ENCODE peak calls at places on chromosomes 5 and 9, in six cellular contexts. One of them, this sample, is unnamed.

GRCh38 chr5:37836173-37837100 is 3.4 kb downstream of the GDNF start:
- DNase-seq in left cardiac atrium: peak; percentile 33
- DNase-seq in astrocyte of the spinal cord: peak; percentile 53
- DNase-seq in activated CD8-positive, alpha-beta memory T cell treated with anti-CD3 and anti-CD28 coated beads for 1 hour: no peak
- DNase-seq in WTC11: peak; percentile 60
- DNase-seq in activated CD4-positive, CD25-positive, alpha-beta regulatory T cell: no peak
- DNase-seq in this sample: no peak

GRCh38 chr9:37036237-37037136 is 2.4 kb upstream of the PAX5 start:
- DNase-seq in left cardiac atrium: peak; percentile 46
- DNase-seq in astrocyte of the spinal cord: peak; percentile 26
- DNase-seq in activated CD8-positive, alpha-beta memory T cell treated with anti-CD3 and anti-CD28 coated beads for 1 hour: no peak
- DNase-seq in WTC11: peak; percentile 59
- DNase-seq in activated CD4-positive, CD25-positive, alpha-beta regulatory T cell: no peak
- DNase-seq in this sample: no peak

GRCh38 chr9:108933231-108933630 is 693 bp downstream of the ELP1 start:
- DNase-seq in left cardiac atrium: no peak
- DNase-seq in astrocyte of the spinal cord: peak; percentile 13
- DNase-seq in activated CD8-positive, alpha-beta memory T cell treated with anti-CD3 and anti-CD28 coated beads for 1 hour: no peak
- DNase-seq in WTC11: no peak
- DNase-seq in activated CD4-positive, CD25-positive, alpha-beta regulatory T cell: no peak
- DNase-seq in this sample: no peak

GRCh38 chr5:40660751-40661150 is 19.0 kb upstream of the PTGER4 start:
- DNase-seq in left cardiac atrium: no peak
- DNase-seq in astrocyte of the spinal cord: no peak
- DNase-seq in activated CD8-positive, alpha-beta memory T cell treated with anti-CD3 and anti-CD28 coated beads for 1 hour: no peak
- DNase-seq in WTC11: no peak
- DNase-seq in activated CD4-positive, CD25-positive, alpha-beta regulatory T cell: no peak
- DNase-seq in this sample: no peak

GRCh38 chr9:109381011-109381729 is 60.3 kb upstream of the EPB41L4B start:
- DNase-seq in left cardiac atrium: no peak
- DNase-seq in astrocyte of the spinal cord: peak; percentile 9
- DNase-seq in activated CD8-positive, alpha-beta memory T cell treated with anti-CD3 and anti-CD28 coated beads for 1 hour: no peak
- DNase-seq in WTC11: no peak
- DNase-seq in activated CD4-positive, CD25-positive, alpha-beta regulatory T cell: no peak
- DNase-seq in this sample: no peak

GRCh38 chr5:116441223-116441622 is 133.4 kb downstream of the SEMA6A start:
- DNase-seq in left cardiac atrium: no peak
- DNase-seq in astrocyte of the spinal cord: no peak
- DNase-seq in activated CD8-positive, alpha-beta memory T cell treated with anti-CD3 and anti-CD28 coated beads for 1 hour: no peak
- DNase-seq in WTC11: no peak
- DNase-seq in activated CD4-positive, CD25-positive, alpha-beta regulatory T cell: no peak
- DNase-seq in this sample: no peak

GRCh38 chr5:58503634-58504033 is 12.4 kb downstream of the GAPT start:
- DNase-seq in left cardiac atrium: no peak
- DNase-seq in astrocyte of the spinal cord: no peak
- DNase-seq in activated CD8-positive, alpha-beta memory T cell treated with anti-CD3 and anti-CD28 coated beads for 1 hour: no peak
- DNase-seq in WTC11: no peak
- DNase-seq in activated CD4-positive, CD25-positive, alpha-beta regulatory T cell: no peak
- DNase-seq in this sample: no peak

GRCh38 chr5:140672455-140673186 is 755 bp downstream of the DND1 start:
- DNase-seq in left cardiac atrium: peak; percentile 68
- DNase-seq in astrocyte of the spinal cord: no peak
- DNase-seq in activated CD8-positive, alpha-beta memory T cell treated with anti-CD3 and anti-CD28 coated beads for 1 hour: no peak
- DNase-seq in WTC11: peak; percentile 22
- DNase-seq in activated CD4-positive, CD25-positive, alpha-beta regulatory T cell: no peak
- DNase-seq in this sample: no peak

GRCh38 chr9:124818431-124819281 is 34.6 kb upstream of the WDR38 start:
- DNase-seq in left cardiac atrium: peak; percentile 20
- DNase-seq in astrocyte of the spinal cord: peak; percentile 39
- DNase-seq in activated CD8-positive, alpha-beta memory T cell treated with anti-CD3 and anti-CD28 coated beads for 1 hour: no peak
- DNase-seq in WTC11: peak; percentile 57
- DNase-seq in activated CD4-positive, CD25-positive, alpha-beta regulatory T cell: no peak
- DNase-seq in this sample: no peak

GRCh38 chr9:131960805-131961495 is 118.7 kb downstream of the MED27 start:
- DNase-seq in left cardiac atrium: no peak
- DNase-seq in astrocyte of the spinal cord: no peak
- DNase-seq in activated CD8-positive, alpha-beta memory T cell treated with anti-CD3 and anti-CD28 coated beads for 1 hour: no peak
- DNase-seq in WTC11: no peak
- DNase-seq in activated CD4-positive, CD25-positive, alpha-beta regulatory T cell: no peak
- DNase-seq in this sample: no peak

GRCh38 chr5:115575167-115576070 is 26.9 kb downstream of the TICAM2 start:
- DNase-seq in left cardiac atrium: no peak
- DNase-seq in astrocyte of the spinal cord: peak; percentile 81
- DNase-seq in activated CD8-positive, alpha-beta memory T cell treated with anti-CD3 and anti-CD28 coated beads for 1 hour: no peak
- DNase-seq in WTC11: no peak
- DNase-seq in activated CD4-positive, CD25-positive, alpha-beta regulatory T cell: no peak
- DNase-seq in this sample: no peak

GRCh38 chr5:168227001-168227400 is 64.4 kb upstream of the WWC1 start:
- DNase-seq in left cardiac atrium: peak; percentile 48
- DNase-seq in astrocyte of the spinal cord: no peak
- DNase-seq in activated CD8-positive, alpha-beta memory T cell treated with anti-CD3 and anti-CD28 coated beads for 1 hour: no peak
- DNase-seq in WTC11: no peak
- DNase-seq in activated CD4-positive, CD25-positive, alpha-beta regulatory T cell: no peak
- DNase-seq in this sample: no peak

GRCh38 chr9:131302244-131303075 is 12.9 kb downstream of the PLPP7 start:
- DNase-seq in left cardiac atrium: no peak
- DNase-seq in astrocyte of the spinal cord: no peak
- DNase-seq in activated CD8-positive, alpha-beta memory T cell treated with anti-CD3 and anti-CD28 coated beads for 1 hour: no peak
- DNase-seq in WTC11: no peak
- DNase-seq in activated CD4-positive, CD25-positive, alpha-beta regulatory T cell: no peak
- DNase-seq in this sample: no peak

GRCh38 chr9:75265525-75265972 is 177.2 kb downstream of the OSTF1 start:
- DNase-seq in left cardiac atrium: no peak
- DNase-seq in astrocyte of the spinal cord: peak; percentile 48
- DNase-seq in activated CD8-positive, alpha-beta memory T cell treated with anti-CD3 and anti-CD28 coated beads for 1 hour: no peak
- DNase-seq in WTC11: peak; percentile 51
- DNase-seq in activated CD4-positive, CD25-positive, alpha-beta regulatory T cell: peak; percentile 3
- DNase-seq in this sample: no peak

GRCh38 chr5:1324301-1324700 is 20.6 kb downstream of the CLPTM1L start:
- DNase-seq in left cardiac atrium: no peak
- DNase-seq in astrocyte of the spinal cord: no peak
- DNase-seq in activated CD8-positive, alpha-beta memory T cell treated with anti-CD3 and anti-CD28 coated beads for 1 hour: no peak
- DNase-seq in WTC11: no peak
- DNase-seq in activated CD4-positive, CD25-positive, alpha-beta regulatory T cell: no peak
- DNase-seq in this sample: no peak

GRCh38 chr5:148397968-148398595 is 14.3 kb downstream of the FBXO38 start:
- DNase-seq in left cardiac atrium: no peak
- DNase-seq in astrocyte of the spinal cord: no peak
- DNase-seq in activated CD8-positive, alpha-beta memory T cell treated with anti-CD3 and anti-CD28 coated beads for 1 hour: no peak
- DNase-seq in WTC11: peak; percentile 61
- DNase-seq in activated CD4-positive, CD25-positive, alpha-beta regulatory T cell: no peak
- DNase-seq in this sample: no peak

GRCh38 chr5:107937198-107937597 is 266.5 kb upstream of the EFNA5 start:
- DNase-seq in left cardiac atrium: no peak
- DNase-seq in astrocyte of the spinal cord: no peak
- DNase-seq in activated CD8-positive, alpha-beta memory T cell treated with anti-CD3 and anti-CD28 coated beads for 1 hour: no peak
- DNase-seq in WTC11: no peak
- DNase-seq in activated CD4-positive, CD25-positive, alpha-beta regulatory T cell: no peak
- DNase-seq in this sample: no peak

GRCh38 chr9:128370367-128370751 is 815 bp upstream of the URM1 start:
- DNase-seq in left cardiac atrium: no peak
- DNase-seq in astrocyte of the spinal cord: no peak
- DNase-seq in activated CD8-positive, alpha-beta memory T cell treated with anti-CD3 and anti-CD28 coated beads for 1 hour: no peak
- DNase-seq in WTC11: no peak
- DNase-seq in activated CD4-positive, CD25-positive, alpha-beta regulatory T cell: no peak
- DNase-seq in this sample: no peak

GRCh38 chr5:135186662-135187522 is 152.9 kb upstream of the PITX1 start:
- DNase-seq in left cardiac atrium: no peak
- DNase-seq in astrocyte of the spinal cord: no peak
- DNase-seq in activated CD8-positive, alpha-beta memory T cell treated with anti-CD3 and anti-CD28 coated beads for 1 hour: no peak
- DNase-seq in WTC11: no peak
- DNase-seq in activated CD4-positive, CD25-positive, alpha-beta regulatory T cell: no peak
- DNase-seq in this sample: no peak

GRCh38 chr9:4969130-4969529 is 15.9 kb upstream of the JAK2 start:
- DNase-seq in left cardiac atrium: no peak
- DNase-seq in astrocyte of the spinal cord: no peak
- DNase-seq in activated CD8-positive, alpha-beta memory T cell treated with anti-CD3 and anti-CD28 coated beads for 1 hour: no peak
- DNase-seq in WTC11: no peak
- DNase-seq in activated CD4-positive, CD25-positive, alpha-beta regulatory T cell: no peak
- DNase-seq in this sample: no peak

GRCh38 chr9:14096182-14096922 is 217.6 kb downstream of the NFIB start:
- DNase-seq in left cardiac atrium: no peak
- DNase-seq in astrocyte of the spinal cord: peak; percentile 95
- DNase-seq in activated CD8-positive, alpha-beta memory T cell treated with anti-CD3 and anti-CD28 coated beads for 1 hour: no peak
- DNase-seq in WTC11: no peak
- DNase-seq in activated CD4-positive, CD25-positive, alpha-beta regulatory T cell: no peak
- DNase-seq in this sample: no peak

GRCh38 chr5:131644822-131645221 is 9.8 kb upstream of the RAPGEF6 start:
- DNase-seq in left cardiac atrium: no peak
- DNase-seq in astrocyte of the spinal cord: no peak
- DNase-seq in activated CD8-positive, alpha-beta memory T cell treated with anti-CD3 and anti-CD28 coated beads for 1 hour: no peak
- DNase-seq in WTC11: no peak
- DNase-seq in activated CD4-positive, CD25-positive, alpha-beta regulatory T cell: no peak
- DNase-seq in this sample: no peak

GRCh38 chr9:116644099-116644688 is 42.9 kb upstream of the TRIM32 start:
- DNase-seq in left cardiac atrium: no peak
- DNase-seq in astrocyte of the spinal cord: peak; percentile 70
- DNase-seq in activated CD8-positive, alpha-beta memory T cell treated with anti-CD3 and anti-CD28 coated beads for 1 hour: no peak
- DNase-seq in WTC11: no peak
- DNase-seq in activated CD4-positive, CD25-positive, alpha-beta regulatory T cell: no peak
- DNase-seq in this sample: no peak

GRCh38 chr5:125367702-125368101 is 621.3 kb upstream of the ZNF608 start:
- DNase-seq in left cardiac atrium: no peak
- DNase-seq in astrocyte of the spinal cord: no peak
- DNase-seq in activated CD8-positive, alpha-beta memory T cell treated with anti-CD3 and anti-CD28 coated beads for 1 hour: no peak
- DNase-seq in WTC11: no peak
- DNase-seq in activated CD4-positive, CD25-positive, alpha-beta regulatory T cell: no peak
- DNase-seq in this sample: no peak

GRCh38 chr5:143011621-143012020 is 241.4 kb downstream of the ARHGAP26 start:
- DNase-seq in left cardiac atrium: no peak
- DNase-seq in astrocyte of the spinal cord: peak; percentile 84
- DNase-seq in activated CD8-positive, alpha-beta memory T cell treated with anti-CD3 and anti-CD28 coated beads for 1 hour: no peak
- DNase-seq in WTC11: no peak
- DNase-seq in activated CD4-positive, CD25-positive, alpha-beta regulatory T cell: no peak
- DNase-seq in this sample: no peak

GRCh38 chr5:96432245-96433065 is 593 bp downstream of the PCSK1 start:
- DNase-seq in left cardiac atrium: peak; percentile 25
- DNase-seq in astrocyte of the spinal cord: peak; percentile 61
- DNase-seq in activated CD8-positive, alpha-beta memory T cell treated with anti-CD3 and anti-CD28 coated beads for 1 hour: no peak
- DNase-seq in WTC11: peak; percentile 55
- DNase-seq in activated CD4-positive, CD25-positive, alpha-beta regulatory T cell: no peak
- DNase-seq in this sample: no peak

GRCh38 chr9:133825555-133826198 is 87.5 kb upstream of the SARDH start:
- DNase-seq in left cardiac atrium: no peak
- DNase-seq in astrocyte of the spinal cord: peak; percentile 57
- DNase-seq in activated CD8-positive, alpha-beta memory T cell treated with anti-CD3 and anti-CD28 coated beads for 1 hour: no peak
- DNase-seq in WTC11: no peak
- DNase-seq in activated CD4-positive, CD25-positive, alpha-beta regulatory T cell: no peak
- DNase-seq in this sample: no peak

GRCh38 chr5:73532195-73532594 is 33.2 kb downstream of the ANKRA2 start:
- DNase-seq in left cardiac atrium: no peak
- DNase-seq in astrocyte of the spinal cord: no peak
- DNase-seq in activated CD8-positive, alpha-beta memory T cell treated with anti-CD3 and anti-CD28 coated beads for 1 hour: no peak
- DNase-seq in WTC11: no peak
- DNase-seq in activated CD4-positive, CD25-positive, alpha-beta regulatory T cell: no peak
- DNase-seq in this sample: no peak

GRCh38 chr9:134912126-134912840 is 5.4 kb downstream of the FCN1 start:
- DNase-seq in left cardiac atrium: no peak
- DNase-seq in astrocyte of the spinal cord: no peak
- DNase-seq in activated CD8-positive, alpha-beta memory T cell treated with anti-CD3 and anti-CD28 coated beads for 1 hour: no peak
- DNase-seq in WTC11: no peak
- DNase-seq in activated CD4-positive, CD25-positive, alpha-beta regulatory T cell: no peak
- DNase-seq in this sample: no peak

GRCh38 chr5:115472601-115473000 is 72.0 kb downstream of the FEM1C start:
- DNase-seq in left cardiac atrium: peak; percentile 53
- DNase-seq in astrocyte of the spinal cord: no peak
- DNase-seq in activated CD8-positive, alpha-beta memory T cell treated with anti-CD3 and anti-CD28 coated beads for 1 hour: no peak
- DNase-seq in WTC11: no peak
- DNase-seq in activated CD4-positive, CD25-positive, alpha-beta regulatory T cell: no peak
- DNase-seq in this sample: no peak

GRCh38 chr9:117720066-117720465 is 15.9 kb downstream of the TLR4 start:
- DNase-seq in left cardiac atrium: no peak
- DNase-seq in astrocyte of the spinal cord: no peak
- DNase-seq in activated CD8-positive, alpha-beta memory T cell treated with anti-CD3 and anti-CD28 coated beads for 1 hour: no peak
- DNase-seq in WTC11: no peak
- DNase-seq in activated CD4-positive, CD25-positive, alpha-beta regulatory T cell: no peak
- DNase-seq in this sample: no peak

GRCh38 chr5:75281716-75282465 is 45.2 kb upstream of the ANKRD31 start:
- DNase-seq in left cardiac atrium: no peak
- DNase-seq in astrocyte of the spinal cord: peak; percentile 7
- DNase-seq in activated CD8-positive, alpha-beta memory T cell treated with anti-CD3 and anti-CD28 coated beads for 1 hour: no peak
- DNase-seq in WTC11: no peak
- DNase-seq in activated CD4-positive, CD25-positive, alpha-beta regulatory T cell: no peak
- DNase-seq in this sample: no peak

GRCh38 chr5:148904440-148904839 is 78.0 kb downstream of the ADRB2 start:
- DNase-seq in left cardiac atrium: peak; percentile 47
- DNase-seq in astrocyte of the spinal cord: no peak
- DNase-seq in activated CD8-positive, alpha-beta memory T cell treated with anti-CD3 and anti-CD28 coated beads for 1 hour: no peak
- DNase-seq in WTC11: no peak
- DNase-seq in activated CD4-positive, CD25-positive, alpha-beta regulatory T cell: no peak
- DNase-seq in this sample: no peak

GRCh38 chr9:135592625-135593024 is 31.1 kb downstream of the PAEP start:
- DNase-seq in left cardiac atrium: no peak
- DNase-seq in astrocyte of the spinal cord: no peak
- DNase-seq in activated CD8-positive, alpha-beta memory T cell treated with anti-CD3 and anti-CD28 coated beads for 1 hour: no peak
- DNase-seq in WTC11: no peak
- DNase-seq in activated CD4-positive, CD25-positive, alpha-beta regulatory T cell: no peak
- DNase-seq in this sample: no peak